ENCODE peak calls at places on chromosomes 11 and 22, in four cellular contexts. E is SK-N-SH, K is K562, X is GM12878. R is an unnamed sample.
A peak's percentile ranks its signal among the peaks of the same experiment; 100 is the strongest.

GRCh38 chr22:42930810-42931420 is 73.8 kb upstream of the ARFGAP3 start:
- DNase-seq in E (no peak), K (no peak), X (no peak), R (peak; percentile 59)

GRCh38 chr11:3154001-3154599 is 11.0 kb downstream of the OSBPL5 start:
- DNase-seq in E (no peak), K (peak; percentile 70), X (no peak), R (no peak)

GRCh38 chr11:100636536-100636935 is 50.6 kb upstream of the ARHGAP42 start:
- DNase-seq in E (no peak), K (no peak), X (no peak), R (no peak)

GRCh38 chr11:122709042-122709760 is 53.7 kb downstream of the UBASH3B start:
- DNase-seq in E (no peak), K (no peak), X (no peak), R (no peak)

GRCh38 chr11:120977470-120977869 is 46.4 kb upstream of the TBCEL start:
- DNase-seq in E (no peak), K (no peak), X (no peak), R (no peak)

GRCh38 chr11:17547932-17548331 is 873 bp downstream of the OTOG start:
- DNase-seq in E (no peak), K (no peak), X (no peak), R (no peak)

GRCh38 chr11:96215094-96215782 is 127.8 kb downstream of the MAML2 start:
- DNase-seq in E (no peak), K (no peak), X (peak; percentile 72), R (no peak)

GRCh38 chr11:115173136-115173535 is 331.1 kb downstream of the CADM1 start:
- DNase-seq in E (no peak), K (no peak), X (no peak), R (no peak)

GRCh38 chr11:3836903-3837302 is 3.9 kb downstream of the RHOG start:
- DNase-seq in E (no peak), K (no peak), X (no peak), R (no peak)

GRCh38 chr11:111097191-111097590 is 148.3 kb upstream of the POU2AF2 start:
- DNase-seq in E (no peak), K (no peak), X (no peak), R (no peak)

GRCh38 chr11:130464289-130464812 is 15.9 kb downstream of the ADAMTS15 start:
- DNase-seq in E (no peak), K (no peak), X (no peak), R (no peak)

GRCh38 chr22:47138898-47139789 is 376.7 kb downstream of the TBC1D22A start:
- DNase-seq in E (no peak), K (no peak), X (no peak), R (no peak)

GRCh38 chr11:14764899-14765527 is 121.4 kb downstream of the PDE3B start:
- DNase-seq in E (peak; percentile 21), K (peak; percentile 10), X (peak; percentile 65), R (no peak)

GRCh38 chr11:74316772-74317505 is 5.5 kb upstream of the P4HA3 start:
- DNase-seq in E (no peak), K (no peak), X (no peak), R (no peak)

GRCh38 chr11:74320538-74320937 is 9.1 kb upstream of the P4HA3 start:
- DNase-seq in E (no peak), K (no peak), X (no peak), R (no peak)

GRCh38 chr11:74321487-74322188 is 10.2 kb upstream of the P4HA3 start:
- DNase-seq in E (peak; percentile 41), K (peak; percentile 38), X (no peak), R (peak; percentile 40)

GRCh38 chr11:74318241-74318932 is 6.9 kb upstream of the P4HA3 start:
- DNase-seq in E (no peak), K (no peak), X (no peak), R (no peak)

GRCh38 chr11:74319139-74319538 is 7.7 kb upstream of the P4HA3 start:
- DNase-seq in E (no peak), K (no peak), X (no peak), R (no peak)
- TF ChIP-seq JUND in E (peak; percentile 95), K (no peak), X (no peak), R (no peak)

GRCh38 chr11:132158091-132158490 is 787.7 kb downstream of the NTM start:
- DNase-seq in E (no peak), K (no peak), X (no peak), R (peak; percentile 37)
- TF ChIP-seq JUND in E (no peak), K (no peak), X (no peak), R (no peak)

GRCh38 chr22:36554101-36554500 is 25.1 kb upstream of the EIF3D start:
- DNase-seq in E (no peak), K (no peak), X (no peak), R (no peak)
- TF ChIP-seq JUND in E (no peak), K (no peak), X (no peak), R (no peak)

GRCh38 chr11:105046898-105047579 is 1.9 kb upstream of the CARD16 start:
- DNase-seq in E (no peak), K (no peak), X (no peak), R (no peak)
- TF ChIP-seq JUND in E (no peak), K (no peak), X (no peak), R (no peak)

DNA sequence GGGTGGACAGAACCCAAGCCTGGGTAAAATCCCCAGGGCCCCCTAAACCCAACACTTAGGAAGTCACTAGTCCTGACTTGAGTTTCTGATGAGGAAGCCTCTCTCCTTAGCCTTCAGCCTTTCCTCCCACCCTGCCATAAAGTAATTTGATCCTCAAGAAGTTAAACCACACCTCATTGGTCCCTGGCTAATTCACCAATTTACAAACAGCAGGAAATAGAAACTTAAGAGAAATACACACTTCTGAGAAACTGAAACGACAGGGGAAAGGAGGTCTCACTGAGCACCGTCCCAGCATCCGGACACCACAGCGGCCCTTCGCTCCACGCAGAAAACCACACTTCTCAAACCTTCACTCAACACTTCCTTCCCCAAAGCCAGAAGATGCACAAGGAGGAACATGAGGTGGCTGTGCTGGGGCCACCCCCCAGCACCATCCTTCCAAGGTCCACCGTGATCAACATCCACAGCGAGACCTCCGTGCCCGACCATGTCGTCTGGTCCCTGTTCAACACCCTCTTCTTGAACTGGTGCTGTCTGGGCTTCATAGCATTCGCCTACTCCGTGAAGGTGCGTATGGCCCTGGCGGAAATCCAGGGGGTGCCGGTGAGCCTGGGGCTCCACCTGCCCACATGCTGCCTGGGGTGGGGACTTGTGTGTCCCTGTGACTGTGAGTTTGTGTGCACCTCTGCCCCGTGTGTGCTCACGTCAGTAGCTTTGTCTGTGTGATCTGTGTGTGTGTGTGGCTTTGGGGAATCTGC is at the start of gene IFITM1:
- DNase-seq in E (no peak), K (no peak), X (peak; percentile 92), R (peak; percentile 68)
- TF ChIP-seq JUND in E (no peak), K (no peak), X (no peak), R (no peak)

DNA sequence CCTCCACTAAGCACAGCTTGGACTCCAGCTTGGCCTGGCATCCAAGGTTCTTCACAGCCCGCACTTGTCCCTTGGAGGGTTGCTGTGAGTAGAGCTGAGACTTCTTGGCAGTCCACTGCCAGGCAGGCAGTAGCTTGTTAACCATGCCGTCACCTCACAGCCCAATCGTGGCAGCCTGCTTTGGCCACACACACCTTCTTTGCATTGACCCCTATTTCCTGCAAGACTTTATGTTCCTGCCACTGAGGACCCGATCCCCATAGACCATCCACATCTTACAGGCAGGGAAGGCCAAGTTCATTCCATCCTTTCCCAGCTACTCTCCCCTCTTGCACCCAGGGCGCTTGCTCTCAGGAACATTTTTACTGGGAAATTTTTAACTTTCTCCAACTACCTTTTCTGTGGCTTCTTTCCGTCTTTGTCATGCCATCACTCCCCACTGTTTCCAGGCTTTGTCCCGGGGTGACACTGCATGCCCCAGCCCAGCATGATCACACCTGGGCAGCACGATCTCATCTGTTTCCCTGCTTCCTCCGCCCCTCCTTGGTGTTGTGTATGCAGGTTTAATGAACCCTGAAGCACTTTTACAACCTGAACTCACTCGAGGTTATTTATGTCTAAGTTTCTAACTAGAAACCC is 2.6 kb upstream of the PYGM start:
- DNase-seq in E (peak; percentile 24), K (no peak), X (no peak), R (no peak)
- TF ChIP-seq JUND in E (no peak), K (no peak), X (no peak), R (no peak)

GRCh38 chr11:80096736-80097135 is 655.9 kb upstream of the TENM4 start:
- DNase-seq in E (no peak), K (no peak), X (no peak), R (no peak)
- TF ChIP-seq JUND in E (peak; percentile 43), K (no peak), X (no peak), R (no peak)

GRCh38 chr11:81840375-81840774 is 893.3 kb downstream of the FAM181B start:
- DNase-seq in E (no peak), K (no peak), X (no peak), R (no peak)
- TF ChIP-seq JUND in E (no peak), K (no peak), X (no peak), R (no peak)

GRCh38 chr11:131895865-131896264 is 525.5 kb downstream of the NTM start:
- DNase-seq in E (no peak), K (no peak), X (no peak), R (no peak)

GRCh38 chr11:131897247-131897646 is 526.8 kb downstream of the NTM start:
- DNase-seq in E (no peak), K (no peak), X (no peak), R (peak; percentile 63)

GRCh38 chr11:131898872-131899400 is 528.5 kb downstream of the NTM start:
- DNase-seq in E (no peak), K (no peak), X (no peak), R (no peak)

GRCh38 chr11:131897976-131898375 is 527.6 kb downstream of the NTM start:
- DNase-seq in E (no peak), K (no peak), X (no peak), R (no peak)

DNA sequence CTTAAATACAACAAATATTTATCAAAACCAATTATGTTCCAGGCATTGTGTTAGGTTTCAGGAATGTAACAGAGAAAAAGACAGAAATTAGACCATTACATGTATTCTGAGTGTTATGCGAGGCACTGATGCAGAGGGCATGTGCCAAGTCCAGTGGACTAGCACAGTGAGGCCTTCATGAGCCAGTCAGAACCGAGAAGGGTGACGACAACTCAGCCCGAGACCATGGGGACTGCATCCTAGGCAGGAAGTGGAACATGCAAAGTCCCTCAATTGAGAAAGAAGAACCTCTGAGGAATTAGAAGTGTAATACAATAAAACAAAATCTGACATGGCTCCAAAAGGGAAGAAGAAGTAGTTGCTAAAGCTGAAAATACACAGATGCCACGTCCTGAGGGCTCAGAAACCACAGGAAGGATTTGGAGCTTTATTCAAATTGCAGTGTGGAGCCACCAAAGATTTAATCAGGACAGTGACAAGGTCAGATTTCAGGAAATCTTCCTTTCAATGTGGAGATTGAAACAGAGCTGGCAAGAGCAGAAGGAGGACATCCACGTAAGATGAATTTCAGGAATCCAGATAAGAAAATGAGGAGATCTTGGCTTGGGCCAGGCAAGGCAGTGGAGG is 529.7 kb downstream of the NTM start:
- DNase-seq in E (peak; percentile 39), K (no peak), X (no peak), R (peak; percentile 60)
- TF ChIP-seq JUND in E (peak; percentile 23), K (no peak), X (no peak), R (no peak)

R was measured in T47D.